ENCODE peak calls at places on chromosome 4, in eight cellular contexts. One of them, this sample, is unnamed.

GRCh38 chr4:128310266-128310697 is 22.7 kb upstream of the PGRMC2 start:
- DNase-seq in neuronal stem cell: peak; percentile 11
- DNase-seq in T-helper 2 cell: no peak
- DNase-seq in ureter: no peak
- DNase-seq in activated naive CD4-positive, alpha-beta T cell treated with anti-CD3 and anti-CD28 coated beads, Interleukin-2, amount 10 ng/mL, durations not matched to agents 7 days and 5 days: no peak
- DNase-seq in head of caudate nucleus: no peak
- DNase-seq in MM.1S: no peak
- DNase-seq in activated T-helper 1 cell treated with anti-CD3 and anti-CD28 coated beads, Interleukin-2, amount 50 U/mL, for 16 hours: no peak
- DNase-seq in this sample: no peak

GRCh38 chr4:1582227-1582626 is 101.9 kb downstream of the FAM53A start:
- DNase-seq in neuronal stem cell: no peak
- DNase-seq in T-helper 2 cell: no peak
- DNase-seq in ureter: no peak
- DNase-seq in activated naive CD4-positive, alpha-beta T cell treated with anti-CD3 and anti-CD28 coated beads, Interleukin-2, amount 10 ng/mL, durations not matched to agents 7 days and 5 days: no peak
- DNase-seq in head of caudate nucleus: no peak
- DNase-seq in MM.1S: no peak
- DNase-seq in activated T-helper 1 cell treated with anti-CD3 and anti-CD28 coated beads, Interleukin-2, amount 50 U/mL, for 16 hours: no peak
- DNase-seq in this sample: no peak

GRCh38 chr4:110667670-110668069 is 44.8 kb upstream of the PITX2 start:
- DNase-seq in neuronal stem cell: no peak
- DNase-seq in T-helper 2 cell: no peak
- DNase-seq in ureter: no peak
- DNase-seq in activated naive CD4-positive, alpha-beta T cell treated with anti-CD3 and anti-CD28 coated beads, Interleukin-2, amount 10 ng/mL, durations not matched to agents 7 days and 5 days: no peak
- DNase-seq in head of caudate nucleus: no peak
- DNase-seq in MM.1S: no peak
- DNase-seq in activated T-helper 1 cell treated with anti-CD3 and anti-CD28 coated beads, Interleukin-2, amount 50 U/mL, for 16 hours: no peak
- DNase-seq in this sample: no peak

GRCh38 chr4:126839066-126839465 is 793.7 kb upstream of the INTU start:
- DNase-seq in neuronal stem cell: no peak
- DNase-seq in T-helper 2 cell: no peak
- DNase-seq in ureter: no peak
- DNase-seq in activated naive CD4-positive, alpha-beta T cell treated with anti-CD3 and anti-CD28 coated beads, Interleukin-2, amount 10 ng/mL, durations not matched to agents 7 days and 5 days: no peak
- DNase-seq in head of caudate nucleus: no peak
- DNase-seq in MM.1S: no peak
- DNase-seq in activated T-helper 1 cell treated with anti-CD3 and anti-CD28 coated beads, Interleukin-2, amount 50 U/mL, for 16 hours: no peak
- DNase-seq in this sample: no peak

GRCh38 chr4:41218703-41219102 is 4.4 kb upstream of the APBB2 start:
- DNase-seq in neuronal stem cell: no peak
- DNase-seq in T-helper 2 cell: no peak
- DNase-seq in ureter: no peak
- DNase-seq in activated naive CD4-positive, alpha-beta T cell treated with anti-CD3 and anti-CD28 coated beads, Interleukin-2, amount 10 ng/mL, durations not matched to agents 7 days and 5 days: no peak
- DNase-seq in head of caudate nucleus: no peak
- DNase-seq in MM.1S: no peak
- DNase-seq in activated T-helper 1 cell treated with anti-CD3 and anti-CD28 coated beads, Interleukin-2, amount 50 U/mL, for 16 hours: no peak
- DNase-seq in this sample: no peak

GRCh38 chr4:184953421-184953820 is 64.9 kb upstream of the HELT start:
- DNase-seq in neuronal stem cell: no peak
- DNase-seq in T-helper 2 cell: no peak
- DNase-seq in ureter: no peak
- DNase-seq in activated naive CD4-positive, alpha-beta T cell treated with anti-CD3 and anti-CD28 coated beads, Interleukin-2, amount 10 ng/mL, durations not matched to agents 7 days and 5 days: no peak
- DNase-seq in head of caudate nucleus: no peak
- DNase-seq in MM.1S: no peak
- DNase-seq in activated T-helper 1 cell treated with anti-CD3 and anti-CD28 coated beads, Interleukin-2, amount 50 U/mL, for 16 hours: no peak
- DNase-seq in this sample: no peak

GRCh38 chr4:99763635-99764101 is 53.0 kb upstream of the DAPP1 start:
- DNase-seq in neuronal stem cell: no peak
- DNase-seq in T-helper 2 cell: no peak
- DNase-seq in ureter: no peak
- DNase-seq in activated naive CD4-positive, alpha-beta T cell treated with anti-CD3 and anti-CD28 coated beads, Interleukin-2, amount 10 ng/mL, durations not matched to agents 7 days and 5 days: no peak
- DNase-seq in head of caudate nucleus: peak; percentile 62
- DNase-seq in MM.1S: no peak
- DNase-seq in activated T-helper 1 cell treated with anti-CD3 and anti-CD28 coated beads, Interleukin-2, amount 50 U/mL, for 16 hours: no peak
- DNase-seq in this sample: no peak

GRCh38 chr4:55854132-55854531 is 684 bp downstream of the EXOC1 start:
- DNase-seq in neuronal stem cell: no peak
- DNase-seq in T-helper 2 cell: no peak
- DNase-seq in ureter: no peak
- DNase-seq in activated naive CD4-positive, alpha-beta T cell treated with anti-CD3 and anti-CD28 coated beads, Interleukin-2, amount 10 ng/mL, durations not matched to agents 7 days and 5 days: no peak
- DNase-seq in head of caudate nucleus: no peak
- DNase-seq in MM.1S: no peak
- DNase-seq in activated T-helper 1 cell treated with anti-CD3 and anti-CD28 coated beads, Interleukin-2, amount 50 U/mL, for 16 hours: no peak
- DNase-seq in this sample: no peak

GRCh38 chr4:37434469-37434868 is 189.9 kb downstream of the NWD2 start:
- DNase-seq in neuronal stem cell: no peak
- DNase-seq in T-helper 2 cell: no peak
- DNase-seq in ureter: no peak
- DNase-seq in activated naive CD4-positive, alpha-beta T cell treated with anti-CD3 and anti-CD28 coated beads, Interleukin-2, amount 10 ng/mL, durations not matched to agents 7 days and 5 days: no peak
- DNase-seq in head of caudate nucleus: no peak
- DNase-seq in MM.1S: no peak
- DNase-seq in activated T-helper 1 cell treated with anti-CD3 and anti-CD28 coated beads, Interleukin-2, amount 50 U/mL, for 16 hours: no peak
- DNase-seq in this sample: no peak

GRCh38 chr4:71261001-71261400 is 77.8 kb upstream of the SLC4A4 start:
- DNase-seq in neuronal stem cell: no peak
- DNase-seq in T-helper 2 cell: no peak
- DNase-seq in ureter: no peak
- DNase-seq in activated naive CD4-positive, alpha-beta T cell treated with anti-CD3 and anti-CD28 coated beads, Interleukin-2, amount 10 ng/mL, durations not matched to agents 7 days and 5 days: no peak
- DNase-seq in head of caudate nucleus: peak; percentile 13
- DNase-seq in MM.1S: no peak
- DNase-seq in activated T-helper 1 cell treated with anti-CD3 and anti-CD28 coated beads, Interleukin-2, amount 50 U/mL, for 16 hours: no peak
- DNase-seq in this sample: no peak

GRCh38 chr4:145619639-145619996 is 433 bp downstream of the MMAA start:
- DNase-seq in neuronal stem cell: no peak
- DNase-seq in T-helper 2 cell: no peak
- DNase-seq in ureter: peak; percentile 62
- DNase-seq in activated naive CD4-positive, alpha-beta T cell treated with anti-CD3 and anti-CD28 coated beads, Interleukin-2, amount 10 ng/mL, durations not matched to agents 7 days and 5 days: peak; percentile 75
- DNase-seq in head of caudate nucleus: peak; percentile 41
- DNase-seq in MM.1S: no peak
- DNase-seq in activated T-helper 1 cell treated with anti-CD3 and anti-CD28 coated beads, Interleukin-2, amount 50 U/mL, for 16 hours: no peak
- DNase-seq in this sample: no peak

GRCh38 chr4:111213520-111213919 is 590.6 kb upstream of the PITX2 start:
- DNase-seq in neuronal stem cell: no peak
- DNase-seq in T-helper 2 cell: no peak
- DNase-seq in ureter: no peak
- DNase-seq in activated naive CD4-positive, alpha-beta T cell treated with anti-CD3 and anti-CD28 coated beads, Interleukin-2, amount 10 ng/mL, durations not matched to agents 7 days and 5 days: no peak
- DNase-seq in head of caudate nucleus: no peak
- DNase-seq in MM.1S: no peak
- DNase-seq in activated T-helper 1 cell treated with anti-CD3 and anti-CD28 coated beads, Interleukin-2, amount 50 U/mL, for 16 hours: no peak
- DNase-seq in this sample: no peak

GRCh38 chr4:8015512-8015911 is 75.9 kb upstream of the AFAP1 start:
- DNase-seq in neuronal stem cell: no peak
- DNase-seq in T-helper 2 cell: no peak
- DNase-seq in ureter: no peak
- DNase-seq in activated naive CD4-positive, alpha-beta T cell treated with anti-CD3 and anti-CD28 coated beads, Interleukin-2, amount 10 ng/mL, durations not matched to agents 7 days and 5 days: no peak
- DNase-seq in head of caudate nucleus: no peak
- DNase-seq in MM.1S: no peak
- DNase-seq in activated T-helper 1 cell treated with anti-CD3 and anti-CD28 coated beads, Interleukin-2, amount 50 U/mL, for 16 hours: no peak
- DNase-seq in this sample: no peak

GRCh38 chr4:145279122-145279960 is 99.0 kb upstream of the OTUD4 start:
- DNase-seq in neuronal stem cell: no peak
- DNase-seq in T-helper 2 cell: no peak
- DNase-seq in ureter: no peak
- DNase-seq in activated naive CD4-positive, alpha-beta T cell treated with anti-CD3 and anti-CD28 coated beads, Interleukin-2, amount 10 ng/mL, durations not matched to agents 7 days and 5 days: no peak
- DNase-seq in head of caudate nucleus: peak; percentile 14
- DNase-seq in MM.1S: no peak
- DNase-seq in activated T-helper 1 cell treated with anti-CD3 and anti-CD28 coated beads, Interleukin-2, amount 50 U/mL, for 16 hours: no peak
- DNase-seq in this sample: no peak

GRCh38 chr4:38344929-38345328 is 319.1 kb upstream of the KLF3 start:
- DNase-seq in neuronal stem cell: no peak
- DNase-seq in T-helper 2 cell: no peak
- DNase-seq in ureter: no peak
- DNase-seq in activated naive CD4-positive, alpha-beta T cell treated with anti-CD3 and anti-CD28 coated beads, Interleukin-2, amount 10 ng/mL, durations not matched to agents 7 days and 5 days: no peak
- DNase-seq in head of caudate nucleus: no peak
- DNase-seq in MM.1S: no peak
- DNase-seq in activated T-helper 1 cell treated with anti-CD3 and anti-CD28 coated beads, Interleukin-2, amount 50 U/mL, for 16 hours: no peak
- DNase-seq in this sample: no peak

GRCh38 chr4:113446019-113446418 is 315.5 kb downstream of the CAMK2D start:
- DNase-seq in neuronal stem cell: no peak
- DNase-seq in T-helper 2 cell: no peak
- DNase-seq in ureter: no peak
- DNase-seq in activated naive CD4-positive, alpha-beta T cell treated with anti-CD3 and anti-CD28 coated beads, Interleukin-2, amount 10 ng/mL, durations not matched to agents 7 days and 5 days: no peak
- DNase-seq in head of caudate nucleus: no peak
- DNase-seq in MM.1S: no peak
- DNase-seq in activated T-helper 1 cell treated with anti-CD3 and anti-CD28 coated beads, Interleukin-2, amount 50 U/mL, for 16 hours: no peak
- DNase-seq in this sample: no peak

GRCh38 chr4:13298655-13299054 is 185.5 kb downstream of the RAB28 start:
- DNase-seq in neuronal stem cell: no peak
- DNase-seq in T-helper 2 cell: no peak
- DNase-seq in ureter: no peak
- DNase-seq in activated naive CD4-positive, alpha-beta T cell treated with anti-CD3 and anti-CD28 coated beads, Interleukin-2, amount 10 ng/mL, durations not matched to agents 7 days and 5 days: no peak
- DNase-seq in head of caudate nucleus: no peak
- DNase-seq in MM.1S: no peak
- DNase-seq in activated T-helper 1 cell treated with anti-CD3 and anti-CD28 coated beads, Interleukin-2, amount 50 U/mL, for 16 hours: no peak
- DNase-seq in this sample: no peak

GRCh38 chr4:168857546-168858314 is 152.3 kb downstream of the CBR4 start:
- DNase-seq in neuronal stem cell: no peak
- DNase-seq in T-helper 2 cell: no peak
- DNase-seq in ureter: no peak
- DNase-seq in activated naive CD4-positive, alpha-beta T cell treated with anti-CD3 and anti-CD28 coated beads, Interleukin-2, amount 10 ng/mL, durations not matched to agents 7 days and 5 days: no peak
- DNase-seq in head of caudate nucleus: no peak
- DNase-seq in MM.1S: no peak
- DNase-seq in activated T-helper 1 cell treated with anti-CD3 and anti-CD28 coated beads, Interleukin-2, amount 50 U/mL, for 16 hours: no peak
- DNase-seq in this sample: no peak

GRCh38 chr4:95638920-95639501 is 90.2 kb upstream of the UNC5C start:
- DNase-seq in neuronal stem cell: no peak
- DNase-seq in T-helper 2 cell: no peak
- DNase-seq in ureter: no peak
- DNase-seq in activated naive CD4-positive, alpha-beta T cell treated with anti-CD3 and anti-CD28 coated beads, Interleukin-2, amount 10 ng/mL, durations not matched to agents 7 days and 5 days: no peak
- DNase-seq in head of caudate nucleus: no peak
- DNase-seq in MM.1S: peak; percentile 38
- DNase-seq in activated T-helper 1 cell treated with anti-CD3 and anti-CD28 coated beads, Interleukin-2, amount 50 U/mL, for 16 hours: no peak
- DNase-seq in this sample: no peak

GRCh38 chr4:113278324-113278934 is 229.0 kb downstream of the ANK2 start:
- DNase-seq in neuronal stem cell: peak; percentile 80
- DNase-seq in T-helper 2 cell: no peak
- DNase-seq in ureter: peak; percentile 60
- DNase-seq in activated naive CD4-positive, alpha-beta T cell treated with anti-CD3 and anti-CD28 coated beads, Interleukin-2, amount 10 ng/mL, durations not matched to agents 7 days and 5 days: peak; percentile 71
- DNase-seq in head of caudate nucleus: peak; percentile 72
- DNase-seq in MM.1S: peak; percentile 63
- DNase-seq in activated T-helper 1 cell treated with anti-CD3 and anti-CD28 coated beads, Interleukin-2, amount 50 U/mL, for 16 hours: no peak
- DNase-seq in this sample: peak; percentile 65

GRCh38 chr4:26821677-26822503 is 38.8 kb upstream of the STIM2 start:
- DNase-seq in neuronal stem cell: no peak
- DNase-seq in T-helper 2 cell: no peak
- DNase-seq in ureter: no peak
- DNase-seq in activated naive CD4-positive, alpha-beta T cell treated with anti-CD3 and anti-CD28 coated beads, Interleukin-2, amount 10 ng/mL, durations not matched to agents 7 days and 5 days: no peak
- DNase-seq in head of caudate nucleus: no peak
- DNase-seq in MM.1S: no peak
- DNase-seq in activated T-helper 1 cell treated with anti-CD3 and anti-CD28 coated beads, Interleukin-2, amount 50 U/mL, for 16 hours: no peak
- DNase-seq in this sample: no peak

GRCh38 chr4:163107754-163108153 is 58.9 kb downstream of the NAF1 start:
- DNase-seq in neuronal stem cell: no peak
- DNase-seq in T-helper 2 cell: no peak
- DNase-seq in ureter: no peak
- DNase-seq in activated naive CD4-positive, alpha-beta T cell treated with anti-CD3 and anti-CD28 coated beads, Interleukin-2, amount 10 ng/mL, durations not matched to agents 7 days and 5 days: no peak
- DNase-seq in head of caudate nucleus: no peak
- DNase-seq in MM.1S: peak; percentile 28
- DNase-seq in activated T-helper 1 cell treated with anti-CD3 and anti-CD28 coated beads, Interleukin-2, amount 50 U/mL, for 16 hours: no peak
- DNase-seq in this sample: no peak

GRCh38 chr4:14749910-14750309 is 252.4 kb upstream of the CPEB2 start:
- DNase-seq in neuronal stem cell: no peak
- DNase-seq in T-helper 2 cell: no peak
- DNase-seq in ureter: no peak
- DNase-seq in activated naive CD4-positive, alpha-beta T cell treated with anti-CD3 and anti-CD28 coated beads, Interleukin-2, amount 10 ng/mL, durations not matched to agents 7 days and 5 days: peak; percentile 20
- DNase-seq in head of caudate nucleus: peak; percentile 46
- DNase-seq in MM.1S: no peak
- DNase-seq in activated T-helper 1 cell treated with anti-CD3 and anti-CD28 coated beads, Interleukin-2, amount 50 U/mL, for 16 hours: no peak
- DNase-seq in this sample: no peak

GRCh38 chr4:653080-653821 is 20.8 kb downstream of the ATP5ME start:
- DNase-seq in neuronal stem cell: no peak
- DNase-seq in T-helper 2 cell: no peak
- DNase-seq in ureter: no peak
- DNase-seq in activated naive CD4-positive, alpha-beta T cell treated with anti-CD3 and anti-CD28 coated beads, Interleukin-2, amount 10 ng/mL, durations not matched to agents 7 days and 5 days: no peak
- DNase-seq in head of caudate nucleus: no peak
- DNase-seq in MM.1S: no peak
- DNase-seq in activated T-helper 1 cell treated with anti-CD3 and anti-CD28 coated beads, Interleukin-2, amount 50 U/mL, for 16 hours: no peak
- DNase-seq in this sample: no peak

GRCh38 chr4:124483043-124483906 is 229.3 kb downstream of the ANKRD50 start:
- DNase-seq in neuronal stem cell: peak; percentile 58
- DNase-seq in T-helper 2 cell: no peak
- DNase-seq in ureter: no peak
- DNase-seq in activated naive CD4-positive, alpha-beta T cell treated with anti-CD3 and anti-CD28 coated beads, Interleukin-2, amount 10 ng/mL, durations not matched to agents 7 days and 5 days: no peak
- DNase-seq in head of caudate nucleus: no peak
- DNase-seq in MM.1S: no peak
- DNase-seq in activated T-helper 1 cell treated with anti-CD3 and anti-CD28 coated beads, Interleukin-2, amount 50 U/mL, for 16 hours: no peak
- DNase-seq in this sample: no peak

GRCh38 chr4:156888762-156889161 is 82.8 kb downstream of the PDGFC start:
- DNase-seq in neuronal stem cell: no peak
- DNase-seq in T-helper 2 cell: no peak
- DNase-seq in ureter: no peak
- DNase-seq in activated naive CD4-positive, alpha-beta T cell treated with anti-CD3 and anti-CD28 coated beads, Interleukin-2, amount 10 ng/mL, durations not matched to agents 7 days and 5 days: no peak
- DNase-seq in head of caudate nucleus: no peak
- DNase-seq in MM.1S: no peak
- DNase-seq in activated T-helper 1 cell treated with anti-CD3 and anti-CD28 coated beads, Interleukin-2, amount 50 U/mL, for 16 hours: no peak
- DNase-seq in this sample: no peak